ENCODE peak calls at places on chromosomes 2 and 18, in four cellular contexts. Q is PC-9, T is PC-3, S is thoracic aorta. N is an unnamed sample.

GRCh38 chr2:95389256-95390119 is 13.0 kb upstream of the FAHD2A start:
- DNase-seq in T (peak), Q (no peak), S (no peak), N (peak)

GRCh38 chr2:130882991-130883390 is 46.3 kb downstream of the ARHGEF4 start:
- DNase-seq in T (no peak), S (no peak), Q (no peak), N (no peak)

GRCh38 chr2:18522484-18523146 is 37.8 kb downstream of the RDH14 start:
- DNase-seq in Q (no peak), T (peak), S (no peak), N (no peak)

GRCh38 chr2:163734401-163734800 is 1.4 kb downstream of the FIGN start:
- DNase-seq in T (no peak), Q (no peak), S (no peak), N (no peak)

GRCh38 chr18:30730915-30731314 is 311.6 kb downstream of the DSC3 start:
- DNase-seq in Q (no peak), S (no peak), T (no peak), N (no peak)

GRCh38 chr2:68643011-68643873 is at the start of gene PROKR1:
- DNase-seq in S (no peak), T (peak), Q (no peak), N (no peak)

GRCh38 chr2:234436482-234436837 is 60.4 kb downstream of the ARL4C start:
- DNase-seq in S (no peak), T (no peak), Q (no peak), N (no peak)

GRCh38 chr2:236205867-236206645 is 37.9 kb upstream of the GBX2 start:
- DNase-seq in Q (no peak), T (no peak), S (no peak), N (no peak)

GRCh38 chr2:44155577-44156446 is 12.9 kb upstream of the PPM1B start:
- DNase-seq in S (no peak), T (peak), Q (peak), N (no peak)

GRCh38 chr2:240593026-240593702 is 6.6 kb downstream of the CAPN10 start:
- DNase-seq in S (no peak), T (no peak), Q (no peak), N (no peak)

GRCh38 chr2:609520-610280 is 67.5 kb downstream of the TMEM18 start:
- DNase-seq in S (no peak), T (no peak), Q (no peak), N (peak)

GRCh38 chr18:30987479-30988241 is 54.9 kb downstream of the DSC3 start:
- DNase-seq in S (no peak), Q (peak), T (peak), N (no peak)

GRCh38 chr2:141200191-141200590 is 930.6 kb downstream of the LRP1B start:
- DNase-seq in S (no peak), Q (no peak), T (no peak), N (no peak)

GRCh38 chr2:19474128-19474527 is 115.7 kb upstream of the OSR1 start:
- DNase-seq in S (no peak), T (peak), Q (no peak), N (no peak)

GRCh38 chr2:74001121-74001520 is 16.4 kb downstream of the TET3 start:
- DNase-seq in T (peak), Q (no peak), S (no peak), N (no peak)

GRCh38 chr18:58205780-58206160 is 161.7 kb downstream of the NEDD4L start:
- DNase-seq in Q (no peak), S (no peak), T (no peak), N (no peak)

GRCh38 chr2:774436-774835 is 97.2 kb upstream of the TMEM18 start:
- DNase-seq in T (no peak), S (no peak), Q (no peak), N (no peak)

GRCh38 chr2:127400897-127401756 is 13.4 kb upstream of the MAP3K2 start:
- DNase-seq in S (no peak), T (peak), Q (peak), N (no peak)

GRCh38 chr2:160221391-160222276 is 21.6 kb upstream of the ITGB6 start:
- DNase-seq in Q (peak), S (no peak), T (peak), N (no peak)

GRCh38 chr2:7061921-7062320 is 144.7 kb downstream of the RNF144A start:
- DNase-seq in S (no peak), Q (no peak), T (no peak), N (no peak)

GRCh38 chr2:69652206-69652605 is 8.7 kb upstream of the AAK1 start:
- DNase-seq in S (no peak), T (peak), Q (peak), N (no peak)

GRCh38 chr2:62195421-62196277 is at the start of gene B3GNT2:
- DNase-seq in Q (peak), T (peak), S (peak), N (peak)

GRCh38 chr2:229169751-229170150 is 101.3 kb downstream of the PID1 start:
- DNase-seq in Q (no peak), T (no peak), S (no peak), N (no peak)

GRCh38 chr2:148720501-148720998 is 76.0 kb downstream of the EPC2 start:
- DNase-seq in Q (no peak), S (no peak), T (no peak), N (peak)

DNA sequence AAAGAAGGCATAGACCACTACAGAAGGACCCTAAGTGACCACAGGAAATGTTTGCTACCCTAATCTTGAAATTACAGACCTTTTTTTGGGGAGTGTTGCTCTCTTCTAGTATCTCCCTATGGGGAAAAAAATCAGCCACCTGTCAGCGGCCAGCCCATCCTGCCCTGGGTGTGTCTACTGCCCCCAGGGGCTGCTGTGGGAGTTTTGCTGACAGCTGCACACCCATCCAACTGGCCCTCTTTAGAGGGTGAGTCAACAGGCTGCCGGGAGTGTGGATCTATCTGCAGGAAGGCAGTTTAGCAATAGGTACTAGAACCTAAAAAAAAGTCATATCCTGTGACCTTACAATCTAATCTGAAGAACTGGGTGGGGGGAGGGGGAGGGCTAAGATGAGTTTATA is 796 bp upstream of the DYSF start:
- DNase-seq in S (no peak), Q (peak), T (peak), N (no peak)
- TF ChIP-seq CTCF in S (no peak), Q (peak), T (peak), N (no peak)

DNA sequence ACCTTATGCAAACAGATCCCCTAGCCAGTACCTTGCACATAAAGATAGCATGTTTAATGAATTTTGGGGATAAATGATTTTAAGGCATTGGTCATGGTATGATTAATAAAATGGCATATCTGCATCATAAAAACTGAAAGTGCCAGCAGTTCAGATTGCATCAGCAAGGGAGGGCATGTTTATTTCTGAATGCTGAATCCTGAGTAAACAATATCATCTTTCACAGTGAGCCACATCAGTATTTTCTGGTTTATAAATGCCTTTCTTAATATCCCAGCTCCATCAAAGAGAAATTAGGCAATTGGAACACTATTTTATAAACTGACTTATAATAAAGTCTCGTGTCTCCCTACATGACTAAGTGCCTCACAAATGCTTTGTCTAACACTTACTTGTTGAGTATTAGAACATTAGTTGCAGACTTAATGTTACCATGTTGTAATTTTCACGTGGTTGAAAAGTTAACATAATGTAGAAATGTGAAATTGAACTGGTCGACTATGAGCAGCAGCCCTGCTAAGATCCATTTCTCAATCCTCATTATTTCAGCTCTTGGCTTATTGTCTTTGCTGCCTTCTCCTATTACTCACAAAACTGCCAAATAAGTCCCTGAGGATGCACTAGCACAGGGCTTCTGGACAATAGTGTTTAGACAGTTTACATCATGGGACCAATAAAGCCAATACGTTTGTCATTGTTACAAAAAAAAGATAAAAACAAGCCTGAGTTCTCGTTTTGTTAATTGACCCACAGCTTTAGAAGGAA is 48.0 kb downstream of the LANCL1 start:
- DNase-seq in T (peak), S (no peak), Q (no peak), N (no peak)
- H3K27ac ChIP-seq in T (no peak), S (no peak), Q (no peak), N (no peak)

GRCh38 chr18:50870138-50870845 is 8.6 kb upstream of the ME2 start:
- DNase-seq in S (no peak), T (peak), Q (peak), N (no peak)

GRCh38 chr18:50862401-50862800 is 16.5 kb upstream of the ME2 start:
- DNase-seq in S (no peak), T (no peak), Q (no peak), N (no peak)

GRCh38 chr18:50869150-50869549 is 9.8 kb upstream of the ME2 start:
- DNase-seq in Q (no peak), S (no peak), T (no peak), N (no peak)

GRCh38 chr18:50863840-50864239 is 15.1 kb upstream of the ME2 start:
- DNase-seq in T (no peak), S (no peak), Q (no peak), N (no peak)

DNA sequence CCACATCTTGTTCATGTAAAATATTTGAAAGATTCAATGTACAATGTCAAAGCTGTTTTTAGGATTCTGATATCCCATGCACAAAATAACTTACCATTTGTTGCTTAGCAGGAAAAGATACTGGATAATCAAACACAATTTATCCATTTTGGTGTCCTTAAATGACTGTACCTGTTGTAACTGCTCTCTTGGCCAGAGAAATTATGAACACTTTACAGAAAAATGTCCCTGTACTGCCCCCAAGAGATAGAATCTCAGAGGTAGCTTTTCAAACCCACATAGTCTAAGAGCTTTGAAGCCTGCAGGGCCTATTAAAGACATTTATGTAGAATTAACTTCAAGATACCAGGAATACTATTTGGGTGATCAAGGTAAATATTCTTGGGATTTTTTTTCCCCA is 12.2 kb upstream of the ME2 start:
- DNase-seq in S (no peak), Q (no peak), T (peak), N (no peak)
- TF ChIP-seq CTCF in S (no peak), Q (peak), T (peak), N (no peak)

GRCh38 chr2:121502246-121502645 is 28.4 kb upstream of the RNU4ATAC start:
- DNase-seq in S (no peak), T (peak), Q (no peak), N (no peak)

GRCh38 chr2:121501554-121501953 is 29.1 kb upstream of the RNU4ATAC start:
- DNase-seq in S (no peak), Q (no peak), T (peak), N (no peak)

GRCh38 chr2:121502781-121503180 is 27.9 kb upstream of the RNU4ATAC start:
- DNase-seq in Q (no peak), T (peak), S (no peak), N (no peak)

GRCh38 chr2:121498731-121499130 is 31.9 kb upstream of the RNU4ATAC start:
- DNase-seq in T (no peak), Q (no peak), S (no peak), N (no peak)

GRCh38 chr2:121501070-121501469 is 29.6 kb upstream of the RNU4ATAC start:
- DNase-seq in Q (no peak), T (peak), S (no peak), N (no peak)
- H3K27ac ChIP-seq in Q (no peak), T (peak), S (peak), N (no peak)

GRCh38 chr18:74395630-74396251 is 61.4 kb downstream of the DIPK1C start:
- DNase-seq in T (no peak), S (no peak), Q (no peak), N (no peak)

GRCh38 chr18:74396252-74397204 is 60.6 kb downstream of the DIPK1C start:
- DNase-seq in T (no peak), S (no peak), Q (no peak), N (no peak)

GRCh38 chr18:74395006-74395405 is 62.1 kb downstream of the DIPK1C start:
- DNase-seq in Q (no peak), S (no peak), T (no peak), N (no peak)

GRCh38 chr18:74399225-74399887 is 57.8 kb downstream of the DIPK1C start:
- DNase-seq in S (no peak), T (no peak), Q (no peak), N (no peak)

DNA sequence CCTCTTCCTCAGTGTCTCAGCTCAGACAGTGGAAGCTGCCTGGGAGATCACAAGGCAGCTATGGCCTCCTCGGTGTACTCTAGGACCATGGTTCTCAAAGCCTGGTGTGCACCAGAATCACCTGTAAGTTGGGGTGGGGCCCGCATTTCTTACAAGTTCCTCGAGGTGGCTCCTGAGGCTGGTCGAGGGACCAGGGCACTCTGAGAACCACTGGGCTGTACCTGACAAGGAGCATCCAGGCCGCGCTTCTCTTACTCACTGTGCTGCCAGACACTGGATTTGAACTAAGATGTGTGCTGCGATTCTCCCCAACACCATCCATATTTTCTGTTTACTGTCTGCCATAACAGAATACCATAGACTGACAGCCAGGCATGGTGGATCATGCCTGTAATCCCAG is 59.5 kb downstream of the DIPK1C start:
- DNase-seq in S (no peak), Q (no peak), T (no peak), N (no peak)
- TF ChIP-seq CTCF in S (no peak), Q (no peak), T (peak), N (no peak)

DNA sequence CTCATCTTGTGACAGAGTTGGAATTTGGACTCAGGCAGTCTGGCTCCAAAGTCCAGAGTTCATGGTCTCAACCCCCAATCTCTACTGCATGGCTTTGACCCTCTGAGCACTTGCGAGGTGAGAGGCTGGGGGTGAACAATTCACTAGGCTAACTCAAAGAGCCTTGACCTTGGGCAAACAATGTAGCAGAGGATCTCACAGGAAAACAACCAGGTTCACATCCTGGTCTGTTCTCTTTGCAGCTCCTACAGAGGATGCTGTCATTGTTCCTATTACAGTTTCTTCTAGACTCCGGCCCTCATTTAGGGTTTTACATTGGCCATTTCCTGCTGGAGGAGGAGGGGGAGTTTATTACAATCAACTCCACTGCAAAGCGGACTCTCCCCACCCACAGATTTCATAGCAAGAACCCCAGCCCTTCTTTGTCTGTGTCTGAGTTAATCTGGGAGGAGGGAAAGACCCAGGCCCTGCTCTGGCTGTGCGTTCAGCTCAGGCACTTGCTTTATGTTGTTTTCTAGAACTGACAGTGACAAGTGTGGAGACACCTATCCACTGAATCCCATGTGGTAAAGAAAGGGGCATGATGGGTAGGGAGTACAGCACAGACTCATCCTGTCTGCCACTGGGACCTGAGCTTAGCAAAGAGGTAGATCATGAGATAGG is 101.6 kb downstream of the LBH start:
- DNase-seq in T (no peak), Q (no peak), S (no peak), N (no peak)
- H3K27ac ChIP-seq in T (no peak), Q (no peak), S (no peak), N (no peak)

GRCh38 chr2:150485114-150485870 is 2.2 kb downstream of the RND3 start:
- DNase-seq in Q (peak), T (peak), S (peak), N (peak)

GRCh38 chr2:150487537-150488429 is at the start of gene RND3:
- DNase-seq in S (peak), T (peak), Q (peak), N (peak)

GRCh38 chr2:150486539-150487484 is 655 bp downstream of the RND3 start:
- DNase-seq in T (peak), S (no peak), Q (no peak), N (peak)

GRCh38 chr2:150484461-150484931 is 3.0 kb downstream of the RND3 start:
- DNase-seq in Q (no peak), T (peak), S (no peak), N (no peak)

GRCh38 chr2:150485871-150486538 is 1.5 kb downstream of the RND3 start:
- DNase-seq in T (peak), Q (peak), S (peak), N (peak)
- TF ChIP-seq CTCF in T (no peak), Q (no peak), S (peak), N (no peak)

GRCh38 chr2:64201086-64201627 is 56.9 kb upstream of the PELI1 start:
- DNase-seq in T (no peak), Q (no peak), S (no peak), N (no peak)
- H3K27ac ChIP-seq in T (no peak), Q (no peak), S (no peak), N (peak)

GRCh38 chr2:104078431-104079157 is 775.3 kb upstream of the POU3F3 start:
- DNase-seq in S (no peak), Q (no peak), T (no peak), N (no peak)
- TF ChIP-seq CTCF in S (no peak), Q (no peak), T (no peak), N (no peak)

N was measured in coronary artery.